ENCODE peak calls at places on chromosomes 12 and 14, in nine cellular contexts. B is nephron progenitor cell; F is NCI-H1436; O is naive thymus-derived CD8-positive, alpha-beta T cell; V is hepatic stellate cell; R is hypothalamus; X is H54; W is mammary epithelial cell; Q is neural progenitor cell. N is an unnamed sample.

GRCh38 chr12:51219345-51219744 is 1.5 kb upstream of the POU6F1 start:
- DNase-seq in B (no peak), O (no peak), V (no peak), F (no peak), X (no peak), R (no peak), W (no peak), Q (no peak), N (no peak)

GRCh38 chr12:54431911-54432814 is 13.1 kb upstream of the ITGA5 start:
- DNase-seq in W (peak; percentile 99), V (no peak), F (no peak), X (no peak), O (no peak), B (peak; percentile 72), Q (peak; percentile 60), R (no peak), N (no peak)

GRCh38 chr12:84807249-84807648 is 105.3 kb downstream of the SLC6A15 start:
- DNase-seq in X (peak; percentile 14), F (no peak), R (no peak), W (peak; percentile 73), O (no peak), V (no peak), Q (no peak), B (no peak), N (no peak)

GRCh38 chr12:78338054-78338785 is 507.5 kb downstream of the NAV3 start:
- DNase-seq in X (no peak), R (no peak), W (no peak), F (peak; percentile 26), O (no peak), Q (no peak), B (no peak), V (no peak), N (no peak)

GRCh38 chr14:69483765-69484443 is 624 bp upstream of the PLEKHD1 start:
- DNase-seq in W (peak; percentile 20), F (no peak), B (peak; percentile 66), V (peak; percentile 53), Q (peak; percentile 78), R (no peak), O (no peak), X (no peak), N (no peak)

GRCh38 chr14:104426771-104427125 is 152.8 kb upstream of the C14orf180 start:
- DNase-seq in V (no peak), B (peak; percentile 51), Q (no peak), R (no peak), O (peak; percentile 7), W (no peak), X (no peak), F (no peak), N (no peak)

GRCh38 chr12:51970904-51971646 is 19.6 kb downstream of the ACVR1B start:
- DNase-seq in V (no peak), R (no peak), O (no peak), W (peak; percentile 87), X (no peak), B (peak; percentile 31), Q (peak; percentile 65), F (no peak), N (no peak)

GRCh38 chr14:103711516-103712431 is 3.5 kb downstream of the XRCC3 start:
- DNase-seq in B (no peak), V (no peak), Q (no peak), X (no peak), R (no peak), F (no peak), O (no peak), W (peak; percentile 86), N (no peak)

GRCh38 chr12:127663716-127664115 is 603.3 kb upstream of the TMEM132C start:
- DNase-seq in R (no peak), O (no peak), B (no peak), Q (no peak), F (no peak), V (no peak), X (no peak), W (no peak), N (no peak)

GRCh38 chr12:82326905-82327503 is 31.2 kb downstream of the CCDC59 start:
- DNase-seq in B (no peak), F (peak; percentile 8), X (no peak), V (peak; percentile 1), W (peak; percentile 2), O (no peak), R (no peak), Q (peak; percentile 40), N (no peak)

GRCh38 chr12:23140710-23141109 is 515.7 kb downstream of the ETNK1 start:
- DNase-seq in R (no peak), W (no peak), F (no peak), Q (no peak), X (no peak), V (no peak), O (no peak), B (no peak), N (no peak)

GRCh38 chr12:117067016-117067415 is 32.2 kb downstream of the TESC start:
- DNase-seq in R (no peak), B (no peak), W (no peak), V (no peak), X (no peak), Q (no peak), O (peak; percentile 15), F (no peak), N (no peak)

GRCh38 chr12:124411291-124411878 is 116.5 kb downstream of the RFLNA start:
- DNase-seq in W (peak; percentile 87), F (no peak), X (peak; percentile 97), Q (peak; percentile 43), R (no peak), B (peak; percentile 52), O (no peak), V (no peak), N (no peak)

N was measured in NCI-H1930.